ENCODE peak calls at places on chromosomes 12 and 14, in seven cellular contexts. X is BE2C, W is cardiac muscle cell, E is OCI-LY7, I is ovary, G is stomach, V is astrocyte. B is an unnamed sample. For H3K9me3, the result is how much of the 10 kb centered on the place peaks cover.

GRCh38 chr14:104383931-104384775 is 195.4 kb upstream of the C14orf180 start:
- DNase-seq in X (peak), W (no peak), E (no peak), I (no peak), G (no peak), V (no peak), B (no peak)

GRCh38 chr14:68564236-68564825 is 228.5 kb downstream of the ZFP36L1 start:
- DNase-seq in X (no peak), W (no peak), E (no peak), I (no peak), G (no peak), V (no peak), B (no peak)

GRCh38 chr14:28952161-28952560 is 185.6 kb downstream of the FOXG1 start:
- DNase-seq in X (no peak), W (no peak), E (no peak), I (no peak), G (no peak), V (no peak), B (no peak)

GRCh38 chr14:23327947-23328744 is 6.9 kb downstream of the PABPN1 start:
- DNase-seq in X (peak), W (peak), E (peak), I (peak), G (peak), V (peak), B (peak)

GRCh38 chr12:50390284-50390683 is 6.1 kb downstream of the FAM186A start:
- DNase-seq in X (no peak), W (no peak), E (no peak), I (no peak), G (no peak), V (peak), B (peak)

GRCh38 chr14:69008411-69008810 is 29.3 kb upstream of the ACTN1 start:
- DNase-seq in X (peak), W (peak), E (no peak), I (no peak), G (no peak), V (peak), B (no peak)

GRCh38 chr12:7241404-7242005 is 52.0 kb downstream of the PEX5 start:
- DNase-seq in X (no peak), W (no peak), E (no peak), I (no peak), G (no peak), V (peak), B (no peak)

GRCh38 chr14:79424462-79424861 is 786.8 kb downstream of the DIO2 start:
- DNase-seq in X (no peak), W (no peak), E (no peak), I (no peak), G (no peak), V (no peak), B (no peak)

GRCh38 chr14:39233680-39234326 is at the start of gene MIA2:
- DNase-seq in X (no peak), W (no peak), E (no peak), I (no peak), G (no peak), V (no peak), B (no peak)

GRCh38 chr12:64427988-64428387 is 23.8 kb downstream of the XPOT start:
- DNase-seq in X (no peak), W (no peak), E (no peak), I (no peak), G (no peak), V (no peak), B (no peak)

GRCh38 chr14:38329236-38329635 is 73.3 kb upstream of the CLEC14A start:
- DNase-seq in X (no peak), W (no peak), E (no peak), I (no peak), G (no peak), V (no peak), B (no peak)

GRCh38 chr14:71618716-71619115 is 313.5 kb upstream of the RGS6 start:
- DNase-seq in X (no peak), W (no peak), E (no peak), I (no peak), G (no peak), V (no peak), B (no peak)

GRCh38 chr12:96422192-96422591 is 22.0 kb upstream of the CDK17 start:
- DNase-seq in X (no peak), W (no peak), E (no peak), I (no peak), G (no peak), V (no peak), B (no peak)

GRCh38 chr14:68546839-68547238 is 246.0 kb downstream of the ZFP36L1 start:
- DNase-seq in X (no peak), W (no peak), E (no peak), I (peak), G (no peak), V (peak), B (no peak)

GRCh38 chr14:77043177-77043983 is 14.9 kb upstream of the IRF2BPL start:
- DNase-seq in X (no peak), W (peak), E (no peak), I (peak), G (no peak), V (peak), B (no peak)

GRCh38 chr14:55626131-55626530 is 46.1 kb downstream of the KTN1 start:
- DNase-seq in X (no peak), W (no peak), E (no peak), I (no peak), G (no peak), V (no peak), B (no peak)

GRCh38 chr12:2417761-2418160 is 365.0 kb downstream of the CACNA1C start:
- DNase-seq in X (no peak), W (no peak), E (no peak), I (no peak), G (no peak), V (no peak), B (no peak)

GRCh38 chr14:40119321-40119720 is 687.1 kb upstream of the FBXO33 start:
- DNase-seq in X (no peak), W (peak), E (no peak), I (no peak), G (no peak), V (peak), B (no peak)

GRCh38 chr12:24389394-24389793 is 439.9 kb upstream of the SOX5 start:
- DNase-seq in X (no peak), W (no peak), E (no peak), I (no peak), G (no peak), V (no peak), B (no peak)

GRCh38 chr12:97757431-97758091 is 295.0 kb downstream of the RMST start:
- DNase-seq in X (no peak), W (no peak), E (no peak), I (no peak), G (no peak), V (no peak), B (no peak)

GRCh38 chr12:62907067-62907466 is 27.9 kb downstream of the PPM1H start:
- DNase-seq in X (no peak), W (no peak), E (no peak), I (no peak), G (no peak), V (no peak), B (no peak)

GRCh38 chr14:95069018-95069417 is 88.3 kb downstream of the DICER1 start:
- DNase-seq in X (no peak), W (no peak), E (no peak), I (no peak), G (no peak), V (no peak), B (no peak)

GRCh38 chr14:59377991-59378720 is 87.0 kb downstream of the GPR135 start:
- DNase-seq in X (no peak), W (no peak), E (no peak), I (peak), G (no peak), V (no peak), B (no peak)

GRCh38 chr12:79373896-79374499 is 316.8 kb downstream of the PAWR start:
- DNase-seq in X (peak), W (peak), E (peak), I (no peak), G (no peak), V (no peak), B (peak)

GRCh38 chr14:70013269-70013873 is 134.2 kb downstream of the SMOC1 start:
- DNase-seq in X (peak), W (peak), E (peak), I (no peak), G (peak), V (no peak), B (peak)

GRCh38 chr14:95774265-95775160 is 60.6 kb upstream of the TCL1A start:
- DNase-seq in X (peak), W (peak), E (peak), I (peak), G (peak), V (no peak), B (peak)

GRCh38 chr12:60257063-60257462 is 661.2 kb downstream of the SLC16A7 start:
- DNase-seq in X (no peak), W (peak), E (no peak), I (no peak), G (no peak), V (peak), B (peak)

GRCh38 chr14:76514599-76514998 is 138.7 kb downstream of the ESRRB start:
- DNase-seq in X (peak), W (no peak), E (peak), I (no peak), G (no peak), V (no peak), B (peak)

GRCh38 chr12:123367511-123367910 is 2.9 kb upstream of the SBNO1 start:
- DNase-seq in X (no peak), W (no peak), E (no peak), I (no peak), G (no peak), V (no peak), B (no peak)

GRCh38 chr14:68782091-68782981 is 10.5 kb downstream of the ZFP36L1 start:
- DNase-seq in X (no peak), W (no peak), E (no peak), I (no peak), G (peak), V (no peak), B (peak)

GRCh38 chr14:103715052-103716000 is at the start of the genes XRCC3 and ZFYVE21:
- DNase-seq in X (peak), W (peak), E (peak), I (peak), G (peak), V (peak), B (peak)

GRCh38 chr12:101527682-101528081 is 52.5 kb downstream of the SPIC start:
- DNase-seq in X (no peak), W (peak), E (peak), I (no peak), G (no peak), V (no peak), B (no peak)

DNA sequence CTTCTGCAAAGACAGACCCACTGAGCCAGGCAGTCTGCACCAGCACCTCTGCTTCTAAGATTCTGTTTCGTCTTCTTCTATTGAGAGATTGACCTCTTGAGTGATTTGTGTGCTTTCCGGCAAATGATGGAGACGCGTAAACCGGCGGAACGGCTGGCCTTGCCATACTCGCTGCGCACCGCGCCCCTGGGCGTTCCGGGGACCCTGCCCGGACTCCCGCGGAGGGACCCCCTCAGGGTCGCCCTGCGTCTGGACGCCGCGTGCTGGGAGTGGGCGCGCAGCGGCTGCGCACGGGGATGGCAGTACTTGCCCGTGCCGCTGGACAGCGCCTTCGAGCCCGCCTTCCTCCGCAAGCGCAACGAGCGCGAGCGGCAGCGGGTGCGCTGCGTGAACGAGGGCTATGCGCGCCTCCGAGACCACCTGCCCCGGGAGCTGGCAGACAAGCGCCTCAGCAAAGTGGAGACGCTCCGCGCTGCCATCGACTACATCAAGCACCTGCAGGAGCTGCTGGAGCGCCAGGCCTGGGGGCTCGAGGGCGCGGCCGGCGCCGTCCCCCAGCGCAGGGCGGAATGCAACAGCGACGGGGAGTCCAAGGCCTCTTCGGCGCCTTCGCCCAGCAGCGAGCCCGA is 703 bp downstream of the ASCL4 start:
- DNase-seq in X (peak), W (peak), E (no peak), I (no peak), G (peak), V (no peak), B (no peak)
- TF ChIP-seq CTCF in X (no peak), W (no peak), E (no peak), I (no peak), G (no peak), V (no peak), B (no peak)

GRCh38 chr12:76679778-76680177 is 84.1 kb upstream of the ZDHHC17 start:
- DNase-seq in X (no peak), W (no peak), E (no peak), I (no peak), G (no peak), V (peak), B (no peak)
- H3K9me3 ChIP-seq in X (under half), W (under half), E (under half), I (under half), G (under half), V (under half), B (under half)

DNA sequence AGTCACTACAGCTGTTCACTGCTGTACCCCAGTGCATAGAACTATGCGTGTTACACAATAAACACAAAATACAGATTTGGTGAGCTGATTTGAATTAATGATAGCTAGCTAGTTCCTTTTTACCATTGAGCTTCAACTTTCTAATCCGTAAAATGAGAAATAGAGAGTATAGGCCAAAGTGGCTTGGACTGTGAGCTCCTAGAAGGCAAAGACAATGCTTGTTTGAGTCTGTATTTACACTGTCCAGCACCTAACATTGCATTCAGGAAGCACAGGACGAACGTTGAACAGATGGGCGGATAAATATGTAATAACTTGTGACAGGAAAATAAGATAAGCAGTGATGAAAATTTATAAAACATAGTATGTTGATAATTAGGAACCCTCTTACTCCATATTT is 31.5 kb downstream of the SLC17A8 start:
- DNase-seq in X (no peak), W (no peak), E (no peak), I (no peak), G (no peak), V (no peak), B (no peak)
- TF ChIP-seq CTCF in X (no peak), W (no peak), E (no peak), I (no peak), G (no peak), V (no peak), B (no peak)

DNA sequence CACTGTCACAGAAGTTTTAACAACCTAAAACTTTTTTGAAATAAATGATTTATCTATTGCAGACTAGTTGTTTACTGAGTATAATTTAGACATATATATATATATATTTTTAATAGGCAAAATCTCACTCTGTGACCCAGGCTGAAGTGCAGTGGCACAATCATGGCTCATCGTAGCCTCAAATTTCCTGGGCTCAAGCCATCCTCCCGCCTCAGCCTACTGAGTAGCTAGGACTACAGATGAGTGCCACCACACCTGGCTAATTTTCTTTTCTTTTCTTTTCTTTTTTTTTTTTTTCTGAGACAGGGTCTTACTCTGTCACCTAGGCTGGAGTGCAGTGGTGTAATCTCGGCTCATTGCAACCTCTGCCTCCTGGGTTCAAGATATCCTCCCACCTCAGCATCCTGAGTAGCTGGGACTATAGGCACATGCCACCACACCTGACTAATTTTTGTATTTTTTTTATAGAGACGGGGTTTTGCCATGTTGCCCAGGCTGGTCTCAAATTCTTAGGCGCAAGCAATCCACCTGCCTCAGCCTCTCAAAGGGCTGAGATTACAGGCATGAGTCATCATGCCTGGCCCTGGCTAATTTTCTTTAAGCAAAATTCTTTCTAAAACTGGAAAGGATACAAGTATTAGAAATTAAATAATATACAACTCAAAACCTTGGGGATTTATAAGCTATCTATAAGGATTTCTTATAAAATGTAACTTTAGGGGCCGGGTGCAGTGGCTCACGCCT is 23.1 kb downstream of the EEA1 start:
- DNase-seq in X (no peak), W (no peak), E (no peak), I (no peak), G (no peak), V (no peak), B (no peak)
- H3K9me3 ChIP-seq in X (under half), W (under half), E (under half), I (under half), G (under half), V (under half), B (under half)

GRCh38 chr14:46488374-46488773 is 163.2 kb downstream of the RPL10L start:
- DNase-seq in X (no peak), W (no peak), E (no peak), I (no peak), G (no peak), V (no peak), B (no peak)

GRCh38 chr14:46487582-46488350 is 163.8 kb downstream of the RPL10L start:
- DNase-seq in X (no peak), W (no peak), E (no peak), I (no peak), G (no peak), V (no peak), B (no peak)

GRCh38 chr14:46490150-46490769 is 161.3 kb downstream of the RPL10L start:
- DNase-seq in X (peak), W (peak), E (peak), I (no peak), G (no peak), V (peak), B (no peak)
- TF ChIP-seq CTCF in X (peak), W (peak), E (peak), I (no peak), G (no peak), V (peak), B (peak)